ENCODE peak calls at places on chromosome 9, in ten cellular contexts. B is MV-4-11, J is NCI-H345, E is caudate nucleus, X is PC-9, T is NCI-H1092, S is NCI-H2107, M is progenitor cell of endocrine pancreas, O is hypothalamus, L is skeletal muscle cell. Z is an unnamed sample.

GRCh38 chr9:133463234-133463863 is 3.6 kb downstream of the CACFD1 start:
- DNase-seq in X (no peak), M (no peak), S (no peak), L (no peak), J (no peak), E (no peak), T (no peak), O (no peak), B (no peak), Z (no peak)

GRCh38 chr9:110049699-110050450 is 158.1 kb downstream of the C9orf152 start:
- DNase-seq in O (no peak), J (peak; percentile 23), X (peak; percentile 45), M (peak; percentile 16), S (no peak), E (no peak), T (no peak), L (no peak), B (no peak), Z (peak; percentile 30)

GRCh38 chr9:5626727-5627634 is 1.9 kb upstream of the RIC1 start:
- DNase-seq in E (peak; percentile 5), X (no peak), L (peak; percentile 68), T (no peak), B (peak; percentile 100), J (peak; percentile 22), M (no peak), S (no peak), O (peak; percentile 3), Z (peak; percentile 94)

GRCh38 chr9:126793686-126794417 is 11.0 kb upstream of the ZBTB43 start:
- DNase-seq in S (no peak), M (no peak), X (no peak), E (no peak), O (no peak), J (no peak), B (no peak), T (no peak), L (no peak), Z (no peak)

GRCh38 chr9:129752915-129753724 is at the start of gene PTGES:
- DNase-seq in L (no peak), T (no peak), O (peak; percentile 5), E (no peak), M (no peak), J (peak; percentile 20), X (peak; percentile 94), B (no peak), S (no peak), Z (peak; percentile 44)

GRCh38 chr9:117703538-117703937 is 665 bp upstream of the TLR4 start:
- DNase-seq in O (no peak), J (no peak), T (no peak), E (no peak), L (no peak), X (no peak), B (no peak), M (no peak), S (no peak), Z (no peak)

GRCh38 chr9:128072144-128073021 is 4.4 kb downstream of the SLC25A25 start:
- DNase-seq in L (peak; percentile 55), J (peak; percentile 69), S (no peak), M (no peak), O (peak; percentile 46), T (no peak), E (peak; percentile 37), X (peak; percentile 77), B (peak; percentile 96), Z (peak; percentile 93)

GRCh38 chr9:84886866-84887265 is 217.3 kb downstream of the NTRK2 start:
- DNase-seq in M (no peak), X (no peak), B (no peak), S (no peak), L (no peak), J (no peak), T (no peak), O (no peak), E (no peak), Z (no peak)

GRCh38 chr9:73125651-73126050 is 26.0 kb upstream of the ANXA1 start:
- DNase-seq in X (no peak), M (no peak), B (no peak), E (no peak), J (no peak), S (no peak), T (no peak), O (no peak), L (no peak), Z (no peak)

GRCh38 chr9:13459071-13459470 is 179.6 kb upstream of the MPDZ start:
- DNase-seq in X (no peak), L (no peak), T (no peak), J (no peak), M (no peak), E (no peak), O (no peak), S (no peak), B (no peak), Z (no peak)

GRCh38 chr9:93114169-93114983 is 18.4 kb downstream of the CARD19 start:
- DNase-seq in O (no peak), T (no peak), B (peak; percentile 60), J (no peak), S (no peak), E (no peak), L (no peak), M (no peak), X (peak; percentile 82), Z (no peak)

GRCh38 chr9:7139886-7140285 is 382.1 kb downstream of the KDM4C start:
- DNase-seq in M (no peak), B (no peak), O (no peak), L (no peak), S (no peak), T (no peak), E (no peak), X (no peak), J (no peak), Z (no peak)

GRCh38 chr9:107856633-107857032 is 367.1 kb upstream of the KLF4 start:
- DNase-seq in T (no peak), B (peak; percentile 40), L (no peak), E (no peak), X (no peak), S (no peak), O (no peak), M (no peak), J (no peak), Z (no peak)

GRCh38 chr9:133306242-133307194 is 29.5 kb downstream of the SURF6 start:
- DNase-seq in J (no peak), E (no peak), M (no peak), O (no peak), L (no peak), B (no peak), X (no peak), S (no peak), T (no peak), Z (no peak)

GRCh38 chr9:120859361-120859760 is 16.6 kb upstream of the PSMD5 start:
- DNase-seq in X (no peak), O (no peak), J (no peak), E (no peak), L (no peak), T (no peak), B (no peak), S (no peak), M (no peak), Z (no peak)

GRCh38 chr9:81035171-81035570 is 654.2 kb downstream of the TLE1 start:
- DNase-seq in X (no peak), T (no peak), J (no peak), L (peak; percentile 31), S (no peak), B (no peak), M (no peak), E (no peak), O (no peak), Z (no peak)

GRCh38 chr9:87535817-87536539 is 38.3 kb downstream of the DAPK1 start:
- DNase-seq in J (no peak), M (no peak), X (no peak), B (no peak), S (no peak), L (no peak), E (no peak), O (no peak), T (no peak), Z (no peak)

GRCh38 chr9:33162721-33163311 is 4.3 kb downstream of the B4GALT1 start:
- DNase-seq in M (no peak), J (no peak), E (no peak), T (no peak), B (no peak), O (no peak), X (no peak), S (no peak), L (peak; percentile 88), Z (no peak)

GRCh38 chr9:76835571-76836283 is 70.2 kb downstream of the PRUNE2 start:
- DNase-seq in J (no peak), B (no peak), T (no peak), E (no peak), X (no peak), S (no peak), O (no peak), L (peak; percentile 94), M (no peak), Z (no peak)

GRCh38 chr9:94084314-94084713 is at the start of gene PTPDC1:
- DNase-seq in J (no peak), B (peak; percentile 24), E (peak; percentile 81), M (no peak), O (peak; percentile 25), X (peak; percentile 6), S (no peak), L (peak; percentile 53), T (no peak), Z (peak; percentile 8)

GRCh38 chr9:137156567-137157375 is 13.1 kb downstream of the LRRC26 start:
- DNase-seq in L (no peak), O (no peak), J (no peak), T (no peak), X (no peak), B (peak; percentile 9), M (no peak), S (no peak), E (peak; percentile 31), Z (no peak)

GRCh38 chr9:19517202-19517942 is 108.6 kb downstream of the ACER2 start:
- DNase-seq in J (no peak), L (no peak), O (no peak), B (no peak), M (no peak), S (no peak), E (no peak), T (no peak), X (no peak), Z (peak; percentile 53)

GRCh38 chr9:89746385-89747116 is 141.7 kb downstream of the GADD45G start:
- DNase-seq in E (no peak), M (no peak), S (no peak), X (no peak), O (no peak), B (no peak), J (no peak), L (no peak), T (no peak), Z (no peak)

GRCh38 chr9:123322771-123323481 is 33.1 kb upstream of the CRB2 start:
- DNase-seq in E (no peak), L (no peak), J (no peak), X (no peak), O (no peak), S (no peak), T (no peak), B (peak; percentile 68), M (no peak), Z (peak; percentile 91)

GRCh38 chr9:127455299-127455992 is 4.1 kb downstream of the LRSAM1 start:
- DNase-seq in B (peak; percentile 86), J (no peak), S (no peak), E (no peak), M (no peak), X (peak; percentile 58), T (no peak), L (no peak), O (no peak), Z (peak; percentile 86)

GRCh38 chr9:130155647-130156046 is 16.6 kb upstream of the NCS1 start:
- DNase-seq in L (no peak), O (no peak), X (no peak), J (no peak), E (no peak), M (no peak), S (no peak), B (no peak), T (no peak), Z (no peak)

GRCh38 chr9:135992486-135993408 is 31.6 kb upstream of the UBAC1 start:
- DNase-seq in J (peak; percentile 75), T (peak; percentile 21), M (peak; percentile 59), O (no peak), L (peak; percentile 49), S (no peak), B (peak; percentile 76), E (no peak), X (peak; percentile 38), Z (peak; percentile 69)

GRCh38 chr9:115208503-115208902 is 90.5 kb upstream of the TNC start:
- DNase-seq in E (no peak), M (no peak), B (no peak), J (no peak), S (no peak), X (no peak), T (no peak), L (peak; percentile 49), O (no peak), Z (no peak)

Z was measured in KBM-7.